ENCODE peak calls at places on chromosomes 6 and 20, in ten cellular contexts. R, O, N, C, H, D, P, X, E and A are unnamed samples.

GRCh38 chr6:43986177-43986825 is 141.0 kb downstream of the MRPL14 start:
- DNase-seq in E (peak), N (no peak), H (peak), X (no peak), D (no peak), R (no peak), C (no peak), O (no peak), P (no peak), A (no peak)

GRCh38 chr6:35267897-35268296 is 8.4 kb downstream of the ZNF76 start:
- DNase-seq in X (no peak), H (no peak), N (no peak), P (no peak), C (no peak), D (no peak), O (no peak), E (no peak), R (no peak), A (no peak)

GRCh38 chr6:100078509-100078908 is 84.5 kb upstream of the MCHR2 start:
- DNase-seq in O (peak), D (no peak), H (no peak), E (no peak), C (peak), N (peak), R (no peak), P (no peak), X (peak), A (peak)

GRCh38 chr20:51122931-51123658 is 100.2 kb upstream of the KCNG1 start:
- DNase-seq in E (no peak), N (no peak), C (no peak), H (no peak), D (no peak), R (no peak), O (no peak), X (no peak), P (no peak), A (no peak)

GRCh38 chr6:41438746-41439145 is 103.3 kb downstream of the NCR2 start:
- DNase-seq in R (no peak), C (no peak), D (no peak), P (no peak), O (no peak), N (no peak), H (no peak), E (no peak), X (no peak), A (no peak)

GRCh38 chr6:170147832-170148708 is 142.8 kb downstream of the DLL1 start:
- DNase-seq in R (no peak), P (no peak), H (peak), D (no peak), N (no peak), O (no peak), X (no peak), C (no peak), E (no peak), A (no peak)

GRCh38 chr6:101259446-101259845 is 134.1 kb upstream of the GRIK2 start:
- DNase-seq in C (peak), E (no peak), H (no peak), X (no peak), O (no peak), R (no peak), N (peak), P (no peak), D (no peak), A (no peak)

GRCh38 chr6:57040011-57040410 is 6.5 kb upstream of the KIAA1586 start:
- DNase-seq in C (no peak), N (no peak), O (peak), H (no peak), E (no peak), R (no peak), P (no peak), X (no peak), D (no peak), A (no peak)

GRCh38 chr6:22236626-22237414 is 60.0 kb downstream of the PRL start:
- DNase-seq in N (peak), P (no peak), R (peak), O (no peak), X (peak), H (no peak), D (no peak), C (peak), E (no peak), A (no peak)

GRCh38 chr20:59349277-59349676 is 48.9 kb downstream of the EDN3 start:
- DNase-seq in E (no peak), X (no peak), P (no peak), H (no peak), D (no peak), N (no peak), O (no peak), C (no peak), R (no peak), A (no peak)

GRCh38 chr6:26552640-26553189 is 14.5 kb downstream of the HMGN4 start:
- DNase-seq in E (no peak), R (no peak), O (no peak), X (no peak), P (no peak), D (no peak), H (no peak), C (no peak), N (no peak), A (no peak)
- H3K4me3 ChIP-seq in E (peak), R (peak), O (peak), X (peak), P (peak), D (peak), H (peak), C (peak), N (peak), A (peak)

DNA sequence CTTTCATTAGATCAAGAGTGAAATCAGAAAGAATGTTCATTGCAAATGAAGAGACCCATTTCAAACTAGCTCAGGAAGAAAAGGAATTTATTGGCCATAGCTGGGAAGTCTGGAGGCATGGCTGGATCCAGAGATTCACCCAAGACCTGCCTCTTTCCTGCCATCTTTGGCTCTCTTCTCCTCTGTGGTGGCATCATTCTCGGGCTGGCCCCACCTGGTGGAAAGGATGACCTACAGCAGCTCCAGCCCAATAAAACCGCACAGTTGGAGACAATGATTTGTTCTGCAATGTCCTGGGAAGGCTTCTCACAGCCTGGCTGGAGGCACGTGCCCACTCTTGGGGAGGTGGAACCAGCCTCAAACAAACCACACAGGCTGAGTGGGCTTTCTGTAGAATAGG is 18.1 kb upstream of the FERMT1 start:
- DNase-seq in E (no peak), X (no peak), N (no peak), D (no peak), P (no peak), H (no peak), R (no peak), O (no peak), C (peak), A (no peak)
- TF ChIP-seq CTCF in E (no peak), X (peak), N (peak), D (no peak), P (peak), H (no peak), R (peak), O (peak), C (no peak), A (peak)

DNA sequence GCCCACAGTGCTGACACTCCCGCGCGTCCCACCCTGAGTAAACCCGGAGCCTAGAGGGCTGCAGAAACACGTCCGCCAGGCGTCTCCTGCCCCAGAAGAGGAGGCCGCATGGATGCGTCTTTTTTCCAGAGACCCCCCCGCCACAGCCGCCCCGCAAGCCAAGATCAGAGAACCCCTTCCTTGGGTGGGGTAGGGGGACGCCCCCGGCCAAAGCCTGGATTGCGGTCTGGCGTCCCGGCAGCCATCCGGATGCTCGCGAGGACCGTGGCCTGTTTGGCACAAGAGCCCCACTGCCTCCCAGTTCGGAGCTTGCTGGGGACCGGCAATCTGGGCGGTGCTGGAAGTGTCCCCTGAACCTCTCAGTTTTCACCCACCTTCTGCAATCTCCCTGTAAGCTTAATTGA is 960 bp downstream of the FAM162B start:
- DNase-seq in E (no peak), R (no peak), X (no peak), C (peak), D (peak), O (no peak), N (no peak), P (no peak), H (no peak), A (no peak)
- H3K4me3 ChIP-seq in E (peak), R (peak), X (peak), C (peak), D (peak), O (no peak), N (peak), P (peak), H (peak), A (no peak)

DNA sequence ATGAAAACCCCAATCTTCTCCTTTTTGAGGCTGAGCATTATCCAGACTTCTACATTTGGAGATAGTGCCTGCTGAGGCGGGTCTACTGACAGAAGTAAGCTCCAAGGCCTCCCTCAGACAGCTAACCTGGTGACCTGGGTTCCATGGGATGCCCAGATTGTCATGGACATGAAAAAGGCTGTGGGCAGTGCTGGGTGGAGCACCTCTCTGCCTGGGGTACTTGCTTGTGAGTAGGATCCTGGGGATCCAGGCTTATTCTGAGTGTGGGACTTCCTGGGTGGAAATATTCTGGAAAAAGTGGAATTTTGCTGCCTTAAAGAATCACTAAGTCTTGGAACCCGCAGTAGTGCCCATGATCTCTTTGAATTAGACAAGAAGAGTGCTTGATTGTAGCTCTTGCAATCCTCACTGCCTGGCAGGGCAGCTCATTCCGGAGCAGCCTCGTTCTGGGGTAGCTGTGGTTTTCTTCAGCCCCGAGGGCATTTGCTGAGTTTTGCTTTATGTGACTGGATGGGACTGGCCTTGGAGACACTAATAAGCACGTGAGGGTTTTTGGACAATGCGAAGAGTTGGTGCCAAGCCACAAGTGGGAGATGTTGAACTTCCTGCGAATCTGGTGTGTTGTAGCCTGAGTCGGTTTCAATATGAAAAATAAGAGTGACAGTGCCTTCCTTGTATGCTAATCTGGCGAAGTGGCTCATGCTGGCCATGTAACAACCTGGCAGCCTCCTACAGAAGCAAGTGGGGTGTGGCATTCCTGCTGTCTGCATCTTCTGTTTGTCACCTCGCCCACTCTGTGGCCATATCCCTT is 28.2 kb downstream of the SNRNP48 start:
- DNase-seq in C (peak), X (peak), N (peak), R (peak), E (peak), P (no peak), D (no peak), O (no peak), H (peak), A (peak)
- TF ChIP-seq CTCF in C (no peak), X (peak), N (peak), R (no peak), E (no peak), P (no peak), D (no peak), O (no peak), H (no peak), A (peak)

DNA sequence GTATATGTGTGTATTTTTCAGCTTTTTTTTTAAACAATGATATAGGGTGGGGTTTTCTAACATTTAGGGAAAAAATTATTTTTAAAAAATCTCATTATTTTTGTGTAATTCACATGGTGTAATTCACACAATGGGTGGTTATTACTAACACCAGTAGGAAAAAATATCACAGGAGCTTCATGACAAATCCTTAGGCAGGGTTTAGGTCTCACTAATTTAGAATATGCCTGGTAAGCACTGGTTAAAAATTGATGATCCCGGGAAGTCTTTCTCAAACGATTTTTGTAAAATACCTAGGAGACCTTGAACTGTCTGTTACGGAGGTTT is 29.5 kb upstream of the ZNF217 start:
- DNase-seq in H (no peak), X (no peak), P (no peak), R (no peak), D (no peak), C (no peak), O (no peak), E (no peak), N (no peak), A (no peak)
- H3K4me3 ChIP-seq in H (peak), X (peak), P (peak), R (no peak), D (peak), C (no peak), O (peak), E (peak), N (no peak), A (peak)

DNA sequence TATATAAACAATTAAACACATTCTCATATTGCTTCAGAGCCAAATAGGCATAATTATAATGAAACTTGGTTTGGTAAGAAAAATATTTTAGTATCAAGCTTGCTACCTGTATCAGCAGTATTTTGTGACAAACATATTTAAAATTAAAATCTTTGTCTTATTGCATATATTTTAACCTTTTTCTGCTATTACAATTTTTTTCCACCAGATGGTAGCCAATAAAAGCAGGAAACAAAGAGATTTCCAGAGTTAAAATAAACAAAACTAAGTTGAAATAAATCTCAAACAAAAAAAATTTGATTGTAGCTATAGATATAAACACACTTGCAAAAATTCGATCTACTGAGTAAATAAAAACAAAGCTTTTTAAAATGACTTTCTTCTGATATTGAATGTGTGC is 491.3 kb upstream of the GJE1 start:
- DNase-seq in X (no peak), E (no peak), D (no peak), O (no peak), H (no peak), C (no peak), N (no peak), P (no peak), R (no peak), A (no peak)
- TF ChIP-seq CTCF in X (no peak), E (no peak), D (no peak), O (no peak), H (no peak), C (no peak), N (no peak), P (no peak), R (no peak), A (peak)

GRCh38 chr6:30481213-30481964 is 7.9 kb upstream of the HLA-E start:
- DNase-seq in D (no peak), P (no peak), X (no peak), H (no peak), N (no peak), C (no peak), E (no peak), O (no peak), R (no peak), A (no peak)
- H3K4me3 ChIP-seq in D (no peak), P (no peak), X (no peak), H (no peak), N (no peak), C (no peak), E (no peak), O (no peak), R (no peak), A (no peak)